ENCODE peak calls at places on chromosomes 2 and 18, in five cellular contexts. One of them, this sample, is unnamed.

GRCh38 chr2:23603156-23603555 is 218.2 kb downstream of the KLHL29 start:
- DNase-seq in body of pancreas: no peak
- DNase-seq in IMR-90: no peak
- DNase-seq in A549: no peak
- DNase-seq in testis: no peak
- DNase-seq in this sample: no peak

GRCh38 chr18:13429884-13430510 is 211.4 kb downstream of the LDLRAD4 start:
- DNase-seq in body of pancreas: no peak
- DNase-seq in IMR-90: no peak
- DNase-seq in A549: no peak
- DNase-seq in testis: no peak
- DNase-seq in this sample: no peak

GRCh38 chr2:69926849-69927515 is 12.1 kb downstream of the MXD1 start:
- DNase-seq in body of pancreas: no peak
- DNase-seq in IMR-90: peak; percentile 45
- DNase-seq in A549: no peak
- DNase-seq in testis: no peak
- DNase-seq in this sample: no peak

GRCh38 chr18:74596959-74597661 is 560 bp upstream of the ZNF407 start:
- DNase-seq in body of pancreas: peak; percentile 66
- DNase-seq in IMR-90: peak; percentile 62
- DNase-seq in A549: peak; percentile 72
- DNase-seq in testis: peak; percentile 81
- DNase-seq in this sample: peak; percentile 80

GRCh38 chr2:234137400-234138014 is 87.0 kb downstream of the SPP2 start:
- DNase-seq in body of pancreas: no peak
- DNase-seq in IMR-90: peak; percentile 21
- DNase-seq in A549: peak; percentile 53
- DNase-seq in testis: no peak
- DNase-seq in this sample: no peak

GRCh38 chr2:232982926-232983668 is 30.0 kb downstream of the NGEF start:
- DNase-seq in body of pancreas: no peak
- DNase-seq in IMR-90: no peak
- DNase-seq in A549: no peak
- DNase-seq in testis: peak; percentile 0
- DNase-seq in this sample: no peak

GRCh38 chr2:14901740-14902139 is 269.2 kb downstream of the LRATD1 start:
- DNase-seq in body of pancreas: no peak
- DNase-seq in IMR-90: no peak
- DNase-seq in A549: peak; percentile 19
- DNase-seq in testis: no peak
- DNase-seq in this sample: no peak

GRCh38 chr18:55997156-55997561 is 409.2 kb upstream of the TCF4 start:
- DNase-seq in body of pancreas: no peak
- DNase-seq in IMR-90: no peak
- DNase-seq in A549: no peak
- DNase-seq in testis: no peak
- DNase-seq in this sample: no peak

GRCh38 chr18:68660355-68661183 is 54.3 kb downstream of the TMX3 start:
- DNase-seq in body of pancreas: no peak
- DNase-seq in IMR-90: peak; percentile 61
- DNase-seq in A549: peak; percentile 33
- DNase-seq in testis: no peak
- DNase-seq in this sample: no peak

GRCh38 chr2:85088921-85089320 is 44.3 kb upstream of the TCF7L1 start:
- DNase-seq in body of pancreas: no peak
- DNase-seq in IMR-90: no peak
- DNase-seq in A549: no peak
- DNase-seq in testis: no peak
- DNase-seq in this sample: no peak

GRCh38 chr2:39732492-39732891 is 46.6 kb downstream of the THUMPD2 start:
- DNase-seq in body of pancreas: no peak
- DNase-seq in IMR-90: no peak
- DNase-seq in A549: no peak
- DNase-seq in testis: no peak
- DNase-seq in this sample: no peak

GRCh38 chr18:45728341-45729010 is 4.5 kb downstream of the SLC14A1 start:
- DNase-seq in body of pancreas: no peak
- DNase-seq in IMR-90: peak; percentile 56
- DNase-seq in A549: no peak
- DNase-seq in testis: no peak
- DNase-seq in this sample: no peak

GRCh38 chr18:49487711-49488310 is 777 bp upstream of the C18orf32 start:
- DNase-seq in body of pancreas: no peak
- DNase-seq in IMR-90: no peak
- DNase-seq in A549: no peak
- DNase-seq in testis: no peak
- DNase-seq in this sample: no peak

GRCh38 chr2:85231242-85231805 is 96.5 kb downstream of the TGOLN2 start:
- DNase-seq in body of pancreas: no peak
- DNase-seq in IMR-90: no peak
- DNase-seq in A549: no peak
- DNase-seq in testis: no peak
- DNase-seq in this sample: no peak

GRCh38 chr2:230226090-230226551 is 585 bp downstream of the SP140 start:
- DNase-seq in body of pancreas: no peak
- DNase-seq in IMR-90: no peak
- DNase-seq in A549: no peak
- DNase-seq in testis: no peak
- DNase-seq in this sample: no peak

GRCh38 chr2:236264256-236264655 is at the start of gene ASB18:
- DNase-seq in body of pancreas: no peak
- DNase-seq in IMR-90: no peak
- DNase-seq in A549: no peak
- DNase-seq in testis: no peak
- DNase-seq in this sample: peak; percentile 73

GRCh38 chr2:236262238-236262637 is 2.0 kb downstream of the ASB18 start:
- DNase-seq in body of pancreas: no peak
- DNase-seq in IMR-90: no peak
- DNase-seq in A549: no peak
- DNase-seq in testis: no peak
- DNase-seq in this sample: no peak

GRCh38 chr2:236261452-236261851 is 2.8 kb downstream of the ASB18 start:
- DNase-seq in body of pancreas: no peak
- DNase-seq in IMR-90: no peak
- DNase-seq in A549: no peak
- DNase-seq in testis: no peak
- DNase-seq in this sample: no peak

GRCh38 chr2:236265675-236266074 is 1.5 kb upstream of the ASB18 start:
- DNase-seq in body of pancreas: no peak
- DNase-seq in IMR-90: no peak
- DNase-seq in A549: no peak
- DNase-seq in testis: no peak
- DNase-seq in this sample: no peak
- TF ChIP-seq POLR2A in body of pancreas: no peak
- TF ChIP-seq POLR2A in IMR-90: no peak
- TF ChIP-seq POLR2A in A549: no peak
- TF ChIP-seq POLR2A in testis: no peak
- TF ChIP-seq POLR2A in this sample: no peak

GRCh38 chr2:207617011-207617671 is 8.1 kb downstream of the METTL21A start:
- DNase-seq in body of pancreas: no peak
- DNase-seq in IMR-90: peak; percentile 99
- DNase-seq in A549: peak; percentile 64
- DNase-seq in testis: no peak
- DNase-seq in this sample: no peak

GRCh38 chr2:207619764-207620203 is 5.4 kb downstream of the METTL21A start:
- DNase-seq in body of pancreas: no peak
- DNase-seq in IMR-90: no peak
- DNase-seq in A549: no peak
- DNase-seq in testis: no peak
- DNase-seq in this sample: no peak

GRCh38 chr2:207624170-207625013 is 802 bp downstream of the METTL21A start:
- DNase-seq in body of pancreas: peak; percentile 72
- DNase-seq in IMR-90: peak; percentile 70
- DNase-seq in A549: peak; percentile 54
- DNase-seq in testis: peak; percentile 75
- DNase-seq in this sample: peak; percentile 75

GRCh38 chr2:207625014-207625755 is at the start of gene METTL21A:
- DNase-seq in body of pancreas: peak; percentile 92
- DNase-seq in IMR-90: peak; percentile 86
- DNase-seq in A549: peak; percentile 93
- DNase-seq in testis: peak; percentile 89
- DNase-seq in this sample: peak; percentile 92

DNA sequence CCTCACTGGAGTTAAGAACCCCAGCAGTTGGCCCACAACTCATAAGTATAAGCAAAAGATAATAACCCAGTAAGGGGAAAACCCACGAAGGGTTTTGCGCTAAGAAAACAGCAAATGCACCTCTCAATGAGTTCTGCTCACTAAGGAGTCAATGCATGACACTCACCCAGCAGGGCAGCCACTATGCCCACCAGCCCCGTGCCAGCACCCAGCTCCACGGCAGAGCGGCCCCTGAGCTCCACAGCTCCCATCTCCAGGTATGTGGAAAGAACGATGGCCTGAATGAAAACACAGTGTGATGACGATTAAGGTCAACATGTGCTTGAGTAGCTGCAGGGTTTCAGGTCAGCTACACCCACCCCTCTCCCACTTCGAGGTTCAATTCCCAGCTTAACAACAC is 3.6 kb downstream of the METTL21A start:
- DNase-seq in body of pancreas: no peak
- DNase-seq in IMR-90: no peak
- DNase-seq in A549: no peak
- DNase-seq in testis: no peak
- DNase-seq in this sample: no peak
- H3K4me1 ChIP-seq in body of pancreas: peaks cover 20% of the 10 kb centered on the region
- H3K4me1 ChIP-seq in IMR-90: peaks cover 14% of the 10 kb centered on the region
- H3K4me1 ChIP-seq in A549: peaks cover 25% of the 10 kb centered on the region
- H3K4me1 ChIP-seq in testis: peaks cover 16% of the 10 kb centered on the region
- H3K4me1 ChIP-seq in this sample: peaks cover 3% of the 10 kb centered on the region

GRCh38 chr18:57437433-57437781 is 2.2 kb downstream of the ONECUT2 start:
- DNase-seq in body of pancreas: no peak
- DNase-seq in IMR-90: no peak
- DNase-seq in A549: peak; percentile 24
- DNase-seq in testis: no peak
- DNase-seq in this sample: no peak
- H3K4me3 ChIP-seq in body of pancreas: no peak overlapping the region
- H3K4me3 ChIP-seq in IMR-90: no peak overlapping the region
- H3K4me3 ChIP-seq in A549: peak overlapping the region; percentile 61
- H3K4me3 ChIP-seq in testis: no peak overlapping the region
- H3K4me3 ChIP-seq in this sample: peak overlapping the region; percentile 4

DNA sequence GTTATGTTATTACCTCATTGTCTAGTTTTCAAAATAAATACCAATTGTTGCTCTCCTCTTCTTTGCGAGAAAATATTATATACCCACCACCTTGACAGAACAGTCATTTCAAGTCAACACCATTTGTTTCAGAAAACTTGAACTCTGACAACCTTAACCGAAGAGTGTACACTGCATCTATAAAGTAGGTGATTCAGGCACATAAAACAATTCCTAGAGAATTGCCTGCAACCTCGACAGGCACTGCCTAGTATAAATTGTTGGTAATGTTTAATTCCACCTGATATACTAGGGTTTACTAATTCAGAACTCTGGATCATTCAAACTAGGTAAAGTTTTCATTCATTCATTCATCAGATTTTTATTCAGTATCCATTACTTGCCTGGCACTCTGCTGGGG is 121.8 kb downstream of the AKAIN1 start:
- DNase-seq in body of pancreas: no peak
- DNase-seq in IMR-90: no peak
- DNase-seq in A549: no peak
- DNase-seq in testis: no peak
- DNase-seq in this sample: no peak
- TF ChIP-seq POLR2A in body of pancreas: no peak
- TF ChIP-seq POLR2A in IMR-90: no peak
- TF ChIP-seq POLR2A in A549: no peak
- TF ChIP-seq POLR2A in testis: no peak
- TF ChIP-seq POLR2A in this sample: no peak

GRCh38 chr2:196148736-196149135 is 22.6 kb downstream of the STK17B start:
- DNase-seq in body of pancreas: no peak
- DNase-seq in IMR-90: no peak
- DNase-seq in A549: no peak
- DNase-seq in testis: no peak
- DNase-seq in this sample: no peak
- H3K4me1 ChIP-seq in body of pancreas: no peaks in the 10 kb centered on the region
- H3K4me1 ChIP-seq in IMR-90: peaks cover 1% of the 10 kb centered on the region
- H3K4me1 ChIP-seq in A549: peaks cover under 1% of the 10 kb centered on the region
- H3K4me1 ChIP-seq in testis: no peaks in the 10 kb centered on the region
- H3K4me1 ChIP-seq in this sample: no peaks in the 10 kb centered on the region

DNA sequence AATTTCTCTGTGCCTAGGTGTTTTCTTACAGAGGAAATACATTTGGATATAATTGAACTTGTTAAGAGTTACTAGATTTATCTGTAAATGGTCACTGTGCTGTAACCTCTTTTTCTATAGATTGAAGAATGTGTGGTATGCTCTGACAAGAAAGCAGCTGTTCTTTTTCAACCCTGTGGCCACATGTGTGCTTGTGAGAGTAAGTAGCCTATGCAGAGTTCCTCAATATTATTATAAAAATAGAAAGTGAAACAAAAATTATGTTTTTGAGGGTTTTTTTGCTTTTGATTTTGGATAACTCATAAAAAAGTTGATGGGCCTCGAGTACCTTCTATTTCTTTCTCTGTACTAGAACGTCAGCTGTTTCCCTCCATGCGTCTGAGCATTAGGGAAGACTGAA is 112.4 kb downstream of the MIB1 start:
- DNase-seq in body of pancreas: no peak
- DNase-seq in IMR-90: peak; percentile 63
- DNase-seq in A549: no peak
- DNase-seq in testis: no peak
- DNase-seq in this sample: no peak
- H3K4me3 ChIP-seq in body of pancreas: no peak overlapping the region
- H3K4me3 ChIP-seq in IMR-90: no peak overlapping the region
- H3K4me3 ChIP-seq in A549: no peak overlapping the region
- H3K4me3 ChIP-seq in testis: no peak overlapping the region
- H3K4me3 ChIP-seq in this sample: no peak overlapping the region

GRCh38 chr2:134119672-134120159 is 134.2 kb upstream of the MGAT5 start:
- DNase-seq in body of pancreas: peak; percentile 94
- DNase-seq in IMR-90: peak; percentile 92
- DNase-seq in A549: peak; percentile 87
- DNase-seq in testis: peak; percentile 92
- DNase-seq in this sample: peak; percentile 93
- TF ChIP-seq POLR2A in body of pancreas: peak; percentile 84
- TF ChIP-seq POLR2A in IMR-90: peak; percentile 44
- TF ChIP-seq POLR2A in A549: peak; percentile 75
- TF ChIP-seq POLR2A in testis: peak; percentile 18
- TF ChIP-seq POLR2A in this sample: peak; percentile 94

GRCh38 chr2:106195456-106195855 is 1.4 kb upstream of the UXS1 start:
- DNase-seq in body of pancreas: no peak
- DNase-seq in IMR-90: no peak
- DNase-seq in A549: no peak
- DNase-seq in testis: no peak
- DNase-seq in this sample: no peak
- H3K4me1 ChIP-seq in body of pancreas: peaks cover 13% of the 10 kb centered on the region
- H3K4me1 ChIP-seq in IMR-90: peaks cover 8% of the 10 kb centered on the region
- H3K4me1 ChIP-seq in A549: peaks cover 13% of the 10 kb centered on the region
- H3K4me1 ChIP-seq in testis: no peaks in the 10 kb centered on the region
- H3K4me1 ChIP-seq in this sample: peaks cover 9% of the 10 kb centered on the region

GRCh38 chr18:51193621-51194287 is 3.7 kb downstream of the MEX3C start:
- DNase-seq in body of pancreas: no peak
- DNase-seq in IMR-90: peak; percentile 54
- DNase-seq in A549: no peak
- DNase-seq in testis: no peak
- DNase-seq in this sample: no peak
- H3K4me3 ChIP-seq in body of pancreas: no peak overlapping the region
- H3K4me3 ChIP-seq in IMR-90: peak overlapping the region; percentile 18
- H3K4me3 ChIP-seq in A549: peak overlapping the region; percentile 8
- H3K4me3 ChIP-seq in testis: no peak overlapping the region
- H3K4me3 ChIP-seq in this sample: peak overlapping the region; percentile 88